ENCODE peak calls at places on chromosomes 1 and 21, in four cellular contexts. R, F, W and I are unnamed samples.

GRCh38 chr1:9878421-9878820 is 31.6 kb downstream of the CTNNBIP1 start:
- DNase-seq in F (no peak), R (no peak), W (no peak), I (no peak)

GRCh38 chr21:41950941-41951408 is 2.8 kb downstream of the C2CD2 start:
- DNase-seq in R (no peak), F (no peak), W (peak), I (no peak)

GRCh38 chr1:233668725-233669294 is 54.9 kb downstream of the KCNK1 start:
- DNase-seq in F (peak), W (no peak), R (no peak), I (peak)

GRCh38 chr1:168763031-168763430 is 34.0 kb upstream of the DPT start:
- DNase-seq in F (no peak), R (no peak), W (no peak), I (no peak)

GRCh38 chr1:172940170-172940855 is 110.4 kb downstream of the TNFSF18 start:
- DNase-seq in W (no peak), F (no peak), R (no peak), I (no peak)

GRCh38 chr1:36160949-36161485 is 5.1 kb downstream of the MAP7D1 start:
- DNase-seq in F (peak), R (peak), W (peak), I (peak)

GRCh38 chr1:5670590-5671350 is 321.5 kb downstream of the NPHP4 start:
- DNase-seq in F (no peak), W (no peak), R (no peak), I (no peak)

GRCh38 chr1:204931313-204931712 is 60.7 kb downstream of the NFASC start:
- DNase-seq in W (no peak), F (no peak), R (no peak), I (no peak)

GRCh38 chr21:45319461-45320211 is 31.9 kb upstream of the POFUT2 start:
- DNase-seq in W (no peak), F (no peak), R (no peak), I (peak)

GRCh38 chr1:30366914-30367313 is 356.5 kb downstream of the MATN1 start:
- DNase-seq in R (no peak), W (peak), F (no peak), I (no peak)

GRCh38 chr1:218499021-218499691 is 154.0 kb downstream of the TGFB2 start:
- DNase-seq in R (no peak), W (no peak), F (no peak), I (peak)

GRCh38 chr1:177170756-177171535 is at the start of gene BRINP2:
- DNase-seq in R (peak), F (peak), W (peak), I (peak)

GRCh38 chr21:44006656-44007055 is 5.5 kb upstream of the TRAPPC10 start:
- DNase-seq in R (no peak), F (no peak), W (no peak), I (no peak)

GRCh38 chr1:38013027-38013588 is 574 bp downstream of the UTP11 start:
- DNase-seq in R (no peak), W (peak), F (no peak), I (peak)

GRCh38 chr1:85325920-85326319 is 49.5 kb upstream of the BCL10 start:
- DNase-seq in R (no peak), F (no peak), W (no peak), I (peak)

GRCh38 chr21:35565204-35565611 is 495.1 kb downstream of the SETD4 start:
- DNase-seq in F (no peak), W (no peak), R (no peak), I (peak)

GRCh38 chr1:88985033-88985432 is 7.4 kb downstream of the KYAT3 start:
- DNase-seq in F (no peak), W (no peak), R (no peak), I (peak)

GRCh38 chr1:112702420-112703261 is 4.3 kb downstream of the RHOC start:
- DNase-seq in W (no peak), R (no peak), F (no peak), I (no peak)

GRCh38 chr1:45260244-45260643 is 53.8 kb upstream of the ZSWIM5 start:
- DNase-seq in R (no peak), F (no peak), W (no peak), I (no peak)

GRCh38 chr1:92882817-92883216 is 51.0 kb downstream of the RPL5 start:
- DNase-seq in F (peak), R (no peak), W (peak), I (no peak)

GRCh38 chr1:55211456-55211855 is 3.7 kb downstream of the USP24 start:
- DNase-seq in R (no peak), W (no peak), F (peak), I (no peak)

GRCh38 chr1:1335283-1335682 is 4.2 kb downstream of the TAS1R3 start:
- DNase-seq in W (no peak), R (no peak), F (no peak), I (no peak)